ENCODE peak calls at places on chromosomes 5 and 9, in seven cellular contexts. L, R, D, Z, Y, M and V are unnamed samples.

GRCh38 chr9:128001411-128002298 is 20.9 kb upstream of the EEIG1 start:
- DNase-seq in L (peak; percentile 72), R (no peak), D (no peak), Z (no peak), Y (no peak), M (no peak), V (no peak)

GRCh38 chr5:157160001-157160400 is 6.1 kb downstream of the GARIN3 start:
- DNase-seq in L (no peak), R (no peak), D (no peak), Z (no peak), Y (no peak), M (no peak), V (peak; percentile 50)

GRCh38 chr5:136191304-136192014 is 1.5 kb downstream of the SMIM32 start:
- DNase-seq in L (no peak), R (no peak), D (no peak), Z (peak; percentile 54), Y (no peak), M (peak; percentile 54), V (no peak)

GRCh38 chr5:178274826-178275537 is 42.4 kb upstream of the PHYKPL start:
- DNase-seq in L (no peak), R (no peak), D (no peak), Z (no peak), Y (no peak), M (no peak), V (no peak)

GRCh38 chr9:94139672-94140417 is 55.6 kb downstream of the PTPDC1 start:
- DNase-seq in L (peak; percentile 82), R (no peak), D (no peak), Z (peak; percentile 74), Y (no peak), M (peak; percentile 96), V (peak; percentile 97)

GRCh38 chr9:135286961-135287360 is 192.6 kb upstream of the PPP1R26 start:
- DNase-seq in L (no peak), R (no peak), D (no peak), Z (no peak), Y (no peak), M (no peak), V (no peak)

GRCh38 chr9:107019216-107019615 is 156.2 kb downstream of the ZNF462 start:
- DNase-seq in L (no peak), R (no peak), D (no peak), Z (no peak), Y (no peak), M (no peak), V (peak; percentile 80)

GRCh38 chr5:159310492-159310891 is 19.8 kb downstream of the IL12B start:
- DNase-seq in L (peak; percentile 63), R (no peak), D (no peak), Z (peak; percentile 55), Y (peak; percentile 19), M (no peak), V (no peak)

GRCh38 chr5:27474395-27474794 is 436.0 kb upstream of the CDH9 start:
- DNase-seq in L (no peak), R (no peak), D (no peak), Z (no peak), Y (no peak), M (no peak), V (no peak)

GRCh38 chr9:110875275-110875674 is 163.0 kb downstream of the LPAR1 start:
- DNase-seq in L (no peak), R (no peak), D (peak; percentile 48), Z (peak; percentile 28), Y (peak; percentile 44), M (peak; percentile 73), V (no peak)

GRCh38 chr9:98118640-98119601 is at the start of gene TRIM14:
- DNase-seq in L (peak; percentile 72), R (peak; percentile 69), D (no peak), Z (peak; percentile 85), Y (peak; percentile 53), M (peak; percentile 71), V (no peak)

GRCh38 chr5:107796797-107797196 is 126.1 kb upstream of the EFNA5 start:
- DNase-seq in L (no peak), R (no peak), D (no peak), Z (no peak), Y (no peak), M (no peak), V (no peak)

GRCh38 chr9:691825-692363 is 149.6 kb upstream of the DMRT1 start:
- DNase-seq in L (no peak), R (no peak), D (no peak), Z (no peak), Y (no peak), M (no peak), V (peak; percentile 24)

GRCh38 chr9:694499-695154 is 146.9 kb upstream of the DMRT1 start:
- DNase-seq in L (no peak), R (no peak), D (no peak), Z (no peak), Y (no peak), M (no peak), V (no peak)

GRCh38 chr9:690517-691111 is 150.9 kb upstream of the DMRT1 start:
- DNase-seq in L (no peak), R (no peak), D (no peak), Z (no peak), Y (no peak), M (no peak), V (peak; percentile 60)

GRCh38 chr9:693460-694390 is 147.8 kb upstream of the DMRT1 start:
- DNase-seq in L (no peak), R (no peak), D (no peak), Z (peak; percentile 32), Y (no peak), M (peak; percentile 93), V (no peak)

DNA sequence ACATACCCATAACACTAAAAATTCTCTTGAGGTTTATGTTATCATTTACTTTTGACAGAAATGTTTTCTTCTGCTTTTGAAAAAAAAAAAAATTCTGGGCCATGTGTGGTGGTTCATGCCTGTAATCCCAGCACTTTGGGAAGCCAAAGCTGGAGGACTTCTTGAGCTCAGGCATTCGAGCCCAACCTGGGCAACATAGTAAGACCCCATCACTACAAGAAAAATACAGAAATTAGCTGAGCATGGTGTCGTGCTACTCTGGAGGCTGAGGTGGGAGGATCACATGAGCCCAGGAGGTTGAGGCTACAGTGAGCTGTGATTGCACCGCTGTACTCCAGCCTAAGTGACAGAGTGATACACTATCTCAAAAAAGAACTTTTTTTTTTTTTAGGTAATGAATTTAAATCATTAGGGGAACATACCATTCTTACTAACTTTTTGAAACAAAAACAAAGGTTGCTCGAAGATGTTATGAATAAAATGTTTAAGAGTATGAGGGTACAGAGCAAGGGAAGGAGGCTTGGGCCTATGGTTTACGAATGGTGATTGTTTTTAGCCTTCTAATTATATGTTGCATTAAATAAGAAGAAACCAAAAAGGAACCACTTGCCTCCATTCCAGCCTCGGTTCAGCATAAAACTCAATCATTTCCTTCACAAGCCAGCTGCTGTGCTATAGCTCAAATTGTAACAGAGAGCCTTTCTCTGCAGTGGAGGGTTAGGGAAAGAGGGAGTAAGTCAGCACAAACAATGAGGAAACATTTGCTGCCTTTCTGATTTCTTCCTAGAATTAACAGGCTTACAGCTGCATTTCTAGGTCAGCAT is 148.6 kb upstream of the DMRT1 start:
- DNase-seq in L (no peak), R (peak; percentile 49), D (no peak), Z (no peak), Y (no peak), M (no peak), V (peak; percentile 55)
- H3K4me1 ChIP-seq in L (peaks cover 63% of the 10 kb centered on the region), R (peaks cover 97% of the 10 kb centered on the region), D (no peaks in the 10 kb centered on the region), Z (peaks cover 26% of the 10 kb centered on the region), Y (peaks cover 13% of the 10 kb centered on the region), M (peaks cover 80% of the 10 kb centered on the region), V (peaks cover 62% of the 10 kb centered on the region)

DNA sequence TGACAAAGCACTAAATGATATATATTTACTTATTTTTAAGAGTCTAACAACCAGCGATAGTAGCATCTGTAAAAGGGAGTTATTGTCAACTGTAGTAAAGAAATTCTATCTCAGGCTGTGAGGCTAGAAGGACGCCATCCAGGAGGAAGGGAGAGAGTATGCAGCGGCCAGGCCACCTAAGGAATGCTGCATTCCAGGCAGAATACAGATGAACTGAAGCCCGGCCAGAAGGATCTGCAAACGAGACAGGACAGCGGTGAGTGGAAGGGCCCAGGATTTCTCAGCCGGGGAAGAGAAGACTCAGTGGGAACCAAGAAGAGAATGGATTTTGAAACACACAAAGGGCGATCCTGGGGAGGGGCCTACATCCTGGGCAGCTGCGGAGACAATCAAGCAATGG is 7.4 kb downstream of the RETREG1 start:
- DNase-seq in L (no peak), R (no peak), D (no peak), Z (no peak), Y (no peak), M (no peak), V (no peak)
- TF ChIP-seq EP300 in L (no peak), R (no peak), D (no peak), Z (no peak), Y (no peak), M (no peak), V (no peak)

GRCh38 chr5:110909950-110910349 is 161.6 kb upstream of the TSLP start:
- DNase-seq in L (no peak), R (no peak), D (no peak), Z (no peak), Y (no peak), M (no peak), V (no peak)
- TF ChIP-seq POLR2AphosphoS5 in L (peak; percentile 35), R (no peak), D (no peak), Z (peak; percentile 30), Y (no peak), M (peak; percentile 66), V (peak; percentile 56)

GRCh38 chr5:34415559-34416198 is 240.4 kb upstream of the RAI14 start:
- DNase-seq in L (no peak), R (no peak), D (peak; percentile 23), Z (no peak), Y (no peak), M (no peak), V (no peak)

GRCh38 chr5:34412769-34413168 is 243.4 kb upstream of the RAI14 start:
- DNase-seq in L (no peak), R (no peak), D (no peak), Z (no peak), Y (no peak), M (no peak), V (no peak)

GRCh38 chr5:34409376-34409775 is 246.8 kb upstream of the RAI14 start:
- DNase-seq in L (no peak), R (no peak), D (no peak), Z (no peak), Y (no peak), M (no peak), V (no peak)

GRCh38 chr5:34410411-34411139 is 245.6 kb upstream of the RAI14 start:
- DNase-seq in L (no peak), R (no peak), D (no peak), Z (no peak), Y (peak; percentile 68), M (no peak), V (no peak)

DNA sequence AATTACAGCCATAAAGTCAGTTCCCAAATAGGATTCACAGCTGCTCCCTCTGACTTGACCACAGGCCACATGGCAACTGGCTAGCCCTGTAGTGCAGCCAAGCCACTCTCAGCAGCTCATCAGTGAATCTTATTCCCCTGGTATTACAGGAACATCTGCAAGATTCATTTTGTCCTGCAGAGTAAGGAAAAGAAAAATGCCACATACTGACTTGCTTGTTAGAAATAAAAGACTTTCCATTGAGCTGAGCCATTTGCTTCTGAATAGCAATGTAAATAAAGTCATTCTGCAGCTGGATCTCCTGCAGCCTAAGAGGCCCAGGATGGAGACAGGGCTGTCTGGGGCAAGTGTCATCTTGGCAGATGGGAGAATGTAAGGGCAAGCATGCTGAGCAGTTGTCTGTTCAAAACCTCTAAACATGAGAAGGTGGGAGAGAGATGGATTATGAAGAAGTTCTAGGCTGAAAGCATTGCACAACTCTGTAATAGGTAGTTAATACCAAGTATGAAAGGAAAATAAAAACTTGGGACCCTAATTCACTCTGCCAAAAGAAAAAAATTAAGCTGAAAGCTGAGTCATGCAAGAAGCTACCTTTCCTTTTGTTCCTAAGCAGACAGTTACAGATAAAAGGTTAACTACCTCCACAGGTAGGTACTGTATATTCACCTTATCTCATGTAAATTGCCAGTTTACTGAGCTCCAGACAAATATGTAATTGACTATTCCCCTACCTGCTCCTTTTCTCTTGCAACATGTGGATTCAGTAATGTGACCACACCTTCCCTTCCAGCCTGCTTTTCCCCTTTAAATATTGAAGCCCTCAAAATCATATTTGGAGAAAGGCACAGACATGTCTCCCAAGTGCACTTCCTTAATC is 244.4 kb upstream of the RAI14 start:
- DNase-seq in L (no peak), R (no peak), D (no peak), Z (no peak), Y (peak; percentile 70), M (no peak), V (no peak)
- H3K4me1 ChIP-seq in L (no peaks in the 10 kb centered on the region), R (no peaks in the 10 kb centered on the region), D (no peaks in the 10 kb centered on the region), Z (no peaks in the 10 kb centered on the region), Y (peaks cover 19% of the 10 kb centered on the region), M (no peaks in the 10 kb centered on the region), V (no peaks in the 10 kb centered on the region)